ENCODE peak calls at places on chromosomes 5 and 9, in four cellular contexts. C is A549, V is esophagus squamous epithelium, W is tibial nerve. G is an unnamed sample.

GRCh38 chr9:86730165-86730928 is 217.0 kb downstream of the GAS1 start:
- DNase-seq in C (no peak), V (no peak), W (no peak), G (no peak)

GRCh38 chr9:85527331-85528015 is 214.3 kb downstream of the AGTPBP1 start:
- DNase-seq in C (no peak), V (no peak), W (no peak), G (no peak)

GRCh38 chr5:166505546-166505945 is 1785.9 kb upstream of the WWC1 start:
- DNase-seq in C (no peak), V (no peak), W (no peak), G (no peak)

GRCh38 chr9:4979224-4979623 is 5.8 kb upstream of the JAK2 start:
- DNase-seq in C (no peak), V (no peak), W (no peak), G (no peak)

GRCh38 chr9:127417130-127418036 is 6.8 kb upstream of the ZNF79 start:
- DNase-seq in C (no peak), V (no peak), W (no peak), G (no peak)

GRCh38 chr5:1386274-1386717 is 41.4 kb upstream of the CLPTM1L start:
- DNase-seq in C (no peak), V (no peak), W (no peak), G (peak)

GRCh38 chr9:24210641-24211040 is 335.1 kb downstream of the IZUMO3 start:
- DNase-seq in C (no peak), V (no peak), W (no peak), G (no peak)

GRCh38 chr5:173554038-173554955 is 62.2 kb downstream of the BOD1 start:
- DNase-seq in C (no peak), V (no peak), W (no peak), G (no peak)

GRCh38 chr5:132238169-132238744 is 10.6 kb upstream of the P4HA2 start:
- DNase-seq in C (peak), V (no peak), W (peak), G (peak)

GRCh38 chr9:5582835-5583195 is 46.1 kb upstream of the RIC1 start:
- DNase-seq in C (no peak), V (no peak), W (no peak), G (no peak)

GRCh38 chr5:147972441-147972840 is 66.1 kb upstream of the C5orf46 start:
- DNase-seq in C (no peak), V (no peak), W (no peak), G (no peak)

GRCh38 chr9:117926031-117926655 is 221.9 kb downstream of the TLR4 start:
- DNase-seq in C (no peak), V (no peak), W (no peak), G (no peak)

GRCh38 chr9:69785757-69786156 is 25.9 kb upstream of the PTAR1 start:
- DNase-seq in C (no peak), V (no peak), W (no peak), G (no peak)

GRCh38 chr9:36820392-36820861 is 213.6 kb downstream of the PAX5 start:
- DNase-seq in C (no peak), V (no peak), W (no peak), G (no peak)

GRCh38 chr5:88676637-88677481 is 206.1 kb downstream of the MEF2C start:
- DNase-seq in C (no peak), V (no peak), W (no peak), G (no peak)

GRCh38 chr9:131405429-131405828 is 11.5 kb downstream of the PRRC2B start:
- DNase-seq in C (no peak), V (no peak), W (no peak), G (no peak)

GRCh38 chr9:119898316-119898715 is 529.1 kb upstream of the BRINP1 start:
- DNase-seq in C (no peak), V (no peak), W (no peak), G (no peak)

GRCh38 chr5:79736528-79737514 is 47.2 kb downstream of the CMYA5 start:
- DNase-seq in C (no peak), V (no peak), W (no peak), G (no peak)

GRCh38 chr9:135905380-135906282 is 1.7 kb downstream of the CAMSAP1 start:
- DNase-seq in C (no peak), V (no peak), W (no peak), G (peak)

GRCh38 chr5:6636293-6636692 is 3.1 kb downstream of the SRD5A1 start:
- DNase-seq in C (no peak), V (no peak), W (no peak), G (peak)

DNA sequence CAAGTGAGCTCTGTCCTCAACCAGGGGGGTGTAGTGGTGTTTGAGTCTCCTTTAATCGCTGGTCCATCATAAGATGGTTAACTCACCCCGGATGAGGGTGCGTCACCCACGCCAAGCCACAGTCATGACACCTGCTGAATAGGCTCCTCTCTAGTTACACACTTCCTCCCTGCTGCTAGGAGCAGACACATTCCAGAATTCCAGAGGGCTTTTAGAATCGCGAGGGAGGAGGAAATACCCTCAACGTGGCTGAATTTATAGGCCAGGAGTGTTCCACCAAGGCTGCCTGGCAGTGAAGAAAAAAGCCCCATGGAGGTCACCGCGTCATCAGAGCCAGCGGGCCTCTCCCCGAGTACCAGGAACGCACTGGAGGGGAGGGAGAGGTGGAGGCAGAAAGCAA is 5.1 kb downstream of the GLRX start:
- DNase-seq in C (no peak), V (no peak), W (no peak), G (no peak)
- H3K27ac ChIP-seq in C (no peak), V (peak), W (no peak), G (peak)

GRCh38 chr5:175534070-175534932 is 55.9 kb downstream of the SFXN1 start:
- DNase-seq in C (peak), V (peak), W (peak), G (peak)
- H3K4me3 ChIP-seq in C (no peak), V (no peak), W (no peak), G (no peak)

GRCh38 chr5:140311011-140311467 is 8.1 kb upstream of the PFDN1 start:
- DNase-seq in C (no peak), V (no peak), W (no peak), G (no peak)

GRCh38 chr5:140310434-140310833 is 7.5 kb upstream of the PFDN1 start:
- DNase-seq in C (no peak), V (no peak), W (no peak), G (no peak)

GRCh38 chr5:140312791-140313189 is 9.9 kb upstream of the PFDN1 start:
- DNase-seq in C (no peak), V (no peak), W (no peak), G (no peak)

GRCh38 chr5:140309706-140310249 is 6.9 kb upstream of the PFDN1 start:
- DNase-seq in C (no peak), V (no peak), W (no peak), G (no peak)

GRCh38 chr5:140312067-140312790 is 9.3 kb upstream of the PFDN1 start:
- DNase-seq in C (no peak), V (no peak), W (no peak), G (peak)
- H3K27ac ChIP-seq in C (peak), V (peak), W (peak), G (peak)

GRCh38 chr5:43036856-43037711 is 3.0 kb downstream of the ANXA2R start:
- DNase-seq in C (no peak), V (no peak), W (no peak), G (no peak)
- H3K4me3 ChIP-seq in C (no peak), V (peak), W (peak), G (peak)

GRCh38 chr9:32589083-32589713 is 16.2 kb upstream of the NDUFB6 start:
- DNase-seq in C (peak), V (no peak), W (no peak), G (no peak)
- H3K27ac ChIP-seq in C (no peak), V (no peak), W (no peak), G (no peak)

DNA sequence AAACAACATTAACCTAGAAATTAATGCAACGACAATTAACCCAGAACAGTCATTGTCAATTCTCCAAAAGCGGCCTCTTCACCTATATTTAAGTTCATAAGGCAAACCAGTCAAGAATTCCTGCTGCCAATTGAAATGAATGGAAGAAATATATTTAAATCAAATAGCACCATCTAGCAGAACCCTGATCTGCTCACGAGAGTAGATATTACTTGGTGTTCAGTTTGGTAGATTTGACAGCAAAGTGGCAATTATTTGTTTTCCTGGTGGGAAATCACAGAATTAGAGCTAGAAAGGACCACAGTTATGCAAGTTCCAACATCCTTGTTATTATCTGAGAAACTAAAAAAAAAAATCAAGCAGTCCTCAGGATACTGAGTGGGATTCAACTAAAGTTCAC is 2.3 kb downstream of the SSBP2 start:
- DNase-seq in C (no peak), V (no peak), W (no peak), G (no peak)
- H3K4me3 ChIP-seq in C (no peak), V (peak), W (peak), G (peak)

DNA sequence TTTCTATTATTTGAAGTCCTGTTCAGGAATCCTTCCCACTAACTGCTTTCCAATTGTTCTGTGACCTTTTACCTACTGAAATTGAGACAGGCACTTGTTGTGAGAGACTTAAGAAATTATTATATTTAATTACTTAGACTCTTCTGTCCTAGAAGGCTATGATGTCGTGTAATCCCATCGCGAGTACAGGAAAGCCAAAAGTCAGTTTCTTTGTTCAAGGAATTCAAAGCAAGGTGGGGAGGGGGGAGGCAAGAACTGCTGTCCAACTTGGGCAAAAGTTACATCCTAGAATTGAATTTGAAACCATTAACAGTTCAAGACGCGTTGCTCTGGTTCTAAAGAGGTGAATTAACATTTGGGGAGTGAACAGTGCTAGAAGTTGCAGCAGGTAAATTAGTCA is 17.9 kb downstream of the NDUFA8 start:
- DNase-seq in C (no peak), V (no peak), W (no peak), G (no peak)
- H3K27ac ChIP-seq in C (no peak), V (peak), W (no peak), G (peak)

DNA sequence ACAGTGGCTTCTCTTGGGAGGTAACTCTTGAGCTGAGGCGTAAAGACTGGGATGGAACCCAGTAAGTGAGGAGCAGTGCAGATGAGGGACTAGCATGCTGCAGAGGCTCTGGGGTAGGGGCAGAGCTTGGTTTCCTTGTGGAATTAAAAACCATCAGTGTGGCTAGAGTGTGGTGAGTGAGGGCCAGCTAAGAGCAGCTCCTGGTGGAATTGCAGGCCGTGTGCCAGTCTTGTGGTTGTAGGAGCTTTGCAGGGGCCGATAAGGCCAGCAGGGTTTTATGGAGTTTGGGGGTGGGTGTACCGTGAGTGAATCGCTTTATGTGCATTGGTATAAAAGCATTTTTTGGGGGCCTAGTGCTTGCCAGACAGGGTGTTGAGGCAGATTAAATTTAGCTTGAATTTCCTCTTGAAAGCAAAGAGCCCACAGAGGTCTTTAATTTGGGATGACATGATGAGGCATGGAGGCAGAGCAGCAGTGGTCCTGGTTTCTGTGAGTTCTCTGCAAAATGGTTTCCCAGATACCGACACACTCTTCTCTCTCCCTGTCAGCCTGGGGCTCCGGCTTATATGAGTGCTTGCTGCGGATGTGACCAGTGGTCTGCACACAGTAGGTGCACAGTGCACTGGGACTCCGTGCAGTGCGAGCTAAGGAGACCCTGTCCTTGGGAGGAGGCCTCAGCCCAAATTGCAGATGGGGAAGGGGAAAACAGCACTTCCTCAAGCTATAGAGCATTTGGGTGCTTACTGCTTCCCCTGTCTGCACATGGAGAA is 176.4 kb upstream of the PITX1 start:
- DNase-seq in C (no peak), V (no peak), W (no peak), G (peak)
- H3K4me3 ChIP-seq in C (no peak), V (no peak), W (no peak), G (no peak)

G was measured in stomach.